ENCODE peak calls at places on chromosomes 3 and 15, in six cellular contexts. P is CD4-positive, alpha-beta T cell; I is ELF-1; Z is T-helper 9 cell; A is NCI-H1417; R is T-helper 1 cell. W is an unnamed sample.

GRCh38 chr3:21912656-21913055 is 161.6 kb upstream of the ZNF385D start:
- DNase-seq in I (no peak), Z (no peak), A (no peak), P (no peak), R (no peak), W (no peak)

GRCh38 chr3:122563717-122564025 is 429 bp downstream of the PARP9 start:
- DNase-seq in R (peak; percentile 23), Z (no peak), A (peak; percentile 49), P (no peak), I (peak; percentile 14), W (no peak)

GRCh38 chr15:62413147-62413546 is 248.1 kb upstream of the C2CD4B start:
- DNase-seq in I (no peak), R (no peak), P (no peak), Z (no peak), A (no peak), W (no peak)

GRCh38 chr3:61686228-61686648 is 124.9 kb downstream of the PTPRG start:
- DNase-seq in A (no peak), R (no peak), I (no peak), Z (no peak), P (no peak), W (no peak)

GRCh38 chr3:169323580-169324453 is 339.7 kb downstream of the MECOM start:
- DNase-seq in I (no peak), P (no peak), A (no peak), R (no peak), Z (no peak), W (no peak)

GRCh38 chr15:81987628-81988027 is 58.2 kb downstream of the MEX3B start:
- DNase-seq in Z (no peak), R (no peak), A (no peak), P (no peak), I (no peak), W (no peak)

GRCh38 chr3:42306499-42306898 is 40.5 kb upstream of the CCK start:
- DNase-seq in P (no peak), R (no peak), I (no peak), Z (no peak), A (no peak), W (no peak)

GRCh38 chr15:61095804-61096506 is 133.1 kb downstream of the RORA start:
- DNase-seq in Z (no peak), P (no peak), A (no peak), R (no peak), I (no peak), W (no peak)

GRCh38 chr3:189395825-189396224 is 224.1 kb downstream of the TPRG1 start:
- DNase-seq in R (peak; percentile 37), Z (no peak), A (no peak), P (no peak), I (no peak), W (no peak)

GRCh38 chr15:58438956-58439355 is 7.2 kb downstream of the LIPC start:
- DNase-seq in I (peak; percentile 39), Z (no peak), P (no peak), R (peak; percentile 72), A (no peak), W (no peak)

GRCh38 chr3:6860911-6861330 is at the start of gene GRM7:
- DNase-seq in R (no peak), P (no peak), I (peak; percentile 33), Z (no peak), A (peak; percentile 34), W (no peak)

GRCh38 chr3:64214002-64214696 is 11.1 kb downstream of the PRICKLE2 start:
- DNase-seq in I (peak; percentile 28), Z (no peak), A (no peak), R (no peak), P (no peak), W (no peak)

GRCh38 chr3:55795296-55795695 is 308.2 kb upstream of the WNT5A start:
- DNase-seq in I (no peak), Z (no peak), P (no peak), R (no peak), A (no peak), W (no peak)

GRCh38 chr15:80433836-80434235 is 29.7 kb downstream of the ARNT2 start:
- DNase-seq in P (no peak), I (no peak), R (no peak), A (no peak), Z (no peak), W (no peak)

GRCh38 chr15:26157081-26157480 is 294.0 kb upstream of the ATP10A start:
- DNase-seq in I (no peak), R (no peak), P (no peak), Z (no peak), A (peak; percentile 17), W (no peak)

GRCh38 chr3:130894130-130894872 is 417 bp downstream of the ATP2C1 start:
- DNase-seq in A (peak; percentile 64), I (peak; percentile 47), R (peak; percentile 39), P (no peak), Z (peak; percentile 46), W (peak; percentile 26)

GRCh38 chr3:99753268-99753975 is 64.2 kb upstream of the CMSS1 start:
- DNase-seq in P (no peak), R (peak; percentile 20), I (peak; percentile 16), A (peak; percentile 26), Z (no peak), W (no peak)

GRCh38 chr15:43285609-43286037 is 18.9 kb upstream of the TGM5 start:
- DNase-seq in P (peak; percentile 29), Z (peak; percentile 40), R (peak; percentile 57), I (peak; percentile 53), A (peak; percentile 48), W (no peak)

GRCh38 chr3:43073836-43074220 is 32.1 kb downstream of the POMGNT2 start:
- DNase-seq in P (no peak), R (no peak), I (no peak), Z (no peak), A (no peak), W (no peak)

GRCh38 chr3:183698760-183699159 is 1.2 kb downstream of the YEATS2 start:
- DNase-seq in Z (no peak), A (peak; percentile 28), R (peak; percentile 45), P (no peak), I (peak; percentile 21), W (no peak)

GRCh38 chr3:44011680-44012079 is 230.0 kb upstream of the TOPAZ1 start:
- DNase-seq in I (no peak), R (no peak), A (no peak), P (no peak), Z (no peak), W (no peak)

GRCh38 chr3:149813367-149814281 is 609 bp downstream of the RNF13 start:
- DNase-seq in A (peak; percentile 90), P (no peak), I (peak; percentile 93), Z (peak; percentile 5), R (peak; percentile 20), W (no peak)

GRCh38 chr15:67322481-67322880 is 67.9 kb downstream of the IQCH start:
- DNase-seq in R (no peak), A (no peak), Z (no peak), P (no peak), I (no peak), W (no peak)

GRCh38 chr15:88880944-88881740 is 14.2 kb downstream of the HAPLN3 start:
- DNase-seq in I (no peak), A (no peak), P (no peak), Z (no peak), R (no peak), W (no peak)

GRCh38 chr15:100429116-100429728 is 87.4 kb upstream of the ADAMTS17 start:
- DNase-seq in P (no peak), R (no peak), A (no peak), I (no peak), Z (no peak), W (no peak)

GRCh38 chr3:50495609-50496423 is 7.6 kb downstream of the CACNA2D2 start:
- DNase-seq in A (no peak), P (no peak), R (no peak), Z (no peak), I (no peak), W (no peak)

GRCh38 chr15:57112178-57112577 is 193.7 kb downstream of the TCF12 start:
- DNase-seq in P (no peak), A (no peak), Z (no peak), R (no peak), I (peak; percentile 64), W (no peak)

GRCh38 chr15:75661041-75661778 is 13.5 kb downstream of the SNX33 start:
- DNase-seq in A (no peak), Z (no peak), P (no peak), I (peak; percentile 87), R (no peak), W (no peak)

GRCh38 chr3:184321666-184322065 is 7.3 kb downstream of the EIF4G1 start:
- DNase-seq in P (no peak), A (no peak), R (no peak), I (no peak), Z (no peak), W (no peak)

GRCh38 chr3:169379496-169380121 is 283.9 kb downstream of the MECOM start:
- DNase-seq in P (no peak), I (no peak), A (no peak), R (no peak), Z (no peak), W (no peak)

GRCh38 chr3:59816312-59816711 is 766.5 kb upstream of the CFAP20DC start:
- DNase-seq in Z (no peak), A (no peak), I (no peak), P (no peak), R (no peak), W (no peak)

GRCh38 chr15:51053571-51053970 is 41.1 kb downstream of the TNFAIP8L3 start:
- DNase-seq in P (no peak), I (no peak), A (no peak), R (no peak), Z (no peak), W (no peak)

GRCh38 chr3:142904639-142905441 is 16.0 kb upstream of the PCOLCE2 start:
- DNase-seq in I (peak; percentile 23), Z (no peak), P (no peak), A (no peak), R (peak; percentile 9), W (no peak)

GRCh38 chr3:45917146-45917885 is 25.9 kb upstream of the CXCR6 start:
- DNase-seq in I (no peak), Z (no peak), R (no peak), A (peak; percentile 65), P (no peak), W (no peak)

W was measured in T-helper 17 cell.